ENCODE peak calls at places on chromosomes 7 and 10, in six cellular contexts. W is brain microvascular endothelial cell; R is CD8-positive, alpha-beta T cell; I is fibroblast of mammary gland; U is B cell; C is HFFc6. L is an unnamed sample.

GRCh38 chr7:15643000-15643705 is 43.3 kb downstream of the MEOX2 start:
- DNase-seq in W (no peak), R (no peak), I (no peak), U (no peak), C (no peak), L (no peak)

GRCh38 chr7:24318326-24318725 is 34.3 kb downstream of the NPY start:
- DNase-seq in W (no peak), R (no peak), I (no peak), U (peak), C (no peak), L (no peak)

GRCh38 chr10:42149027-42149700 is 489.2 kb downstream of the ZNF33B start:
- DNase-seq in W (no peak), R (no peak), I (peak), U (no peak), C (no peak), L (no peak)

GRCh38 chr10:92923416-92923815 is 75.1 kb downstream of the EXOC6 start:
- DNase-seq in W (no peak), R (no peak), I (no peak), U (no peak), C (no peak), L (no peak)

GRCh38 chr10:43348511-43349312 is 22.7 kb upstream of the FXYD4 start:
- DNase-seq in W (peak), R (peak), I (peak), U (peak), C (peak), L (peak)

GRCh38 chr7:128672927-128673517 is 930 bp downstream of the GARIN1A start:
- DNase-seq in W (no peak), R (no peak), I (peak), U (peak), C (no peak), L (no peak)

GRCh38 chr10:86227501-86228258 is 138.9 kb downstream of the GRID1 start:
- DNase-seq in W (no peak), R (no peak), I (no peak), U (no peak), C (no peak), L (no peak)

GRCh38 chr7:98911936-98912335 is 33.6 kb downstream of the TRRAP start:
- DNase-seq in W (no peak), R (no peak), I (no peak), U (no peak), C (no peak), L (no peak)

GRCh38 chr10:21042536-21042935 is 145.4 kb upstream of the NEBL start:
- DNase-seq in W (no peak), R (no peak), I (no peak), U (no peak), C (no peak), L (no peak)

GRCh38 chr7:23205861-23206510 is 24.1 kb downstream of the NUP42 start:
- DNase-seq in W (peak), R (no peak), I (no peak), U (peak), C (no peak), L (no peak)

GRCh38 chr7:128931186-128931798 is 6.4 kb upstream of the IRF5 start:
- DNase-seq in W (no peak), R (no peak), I (no peak), U (no peak), C (no peak), L (no peak)

GRCh38 chr7:152185514-152185913 is 160.0 kb downstream of the GALNT11 start:
- DNase-seq in W (no peak), R (no peak), I (no peak), U (no peak), C (no peak), L (no peak)

GRCh38 chr10:120514035-120514620 is 57.1 kb downstream of the PLPP4 start:
- DNase-seq in W (peak), R (no peak), I (peak), U (no peak), C (no peak), L (no peak)

GRCh38 chr10:94320285-94320914 is 42.3 kb downstream of the NOC3L start:
- DNase-seq in W (peak), R (peak), I (peak), U (peak), C (peak), L (no peak)

GRCh38 chr10:94310369-94310768 is 52.4 kb downstream of the NOC3L start:
- DNase-seq in W (no peak), R (no peak), I (no peak), U (no peak), C (no peak), L (no peak)

GRCh38 chr10:94315975-94316464 is 46.7 kb downstream of the NOC3L start:
- DNase-seq in W (peak), R (no peak), I (peak), U (no peak), C (peak), L (no peak)

GRCh38 chr10:94314913-94315545 is 47.7 kb downstream of the NOC3L start:
- DNase-seq in W (peak), R (no peak), I (peak), U (no peak), C (no peak), L (no peak)
- TF ChIP-seq CTCF in W (peak), R (no peak), I (peak), U (no peak), C (peak), L (no peak)

DNA sequence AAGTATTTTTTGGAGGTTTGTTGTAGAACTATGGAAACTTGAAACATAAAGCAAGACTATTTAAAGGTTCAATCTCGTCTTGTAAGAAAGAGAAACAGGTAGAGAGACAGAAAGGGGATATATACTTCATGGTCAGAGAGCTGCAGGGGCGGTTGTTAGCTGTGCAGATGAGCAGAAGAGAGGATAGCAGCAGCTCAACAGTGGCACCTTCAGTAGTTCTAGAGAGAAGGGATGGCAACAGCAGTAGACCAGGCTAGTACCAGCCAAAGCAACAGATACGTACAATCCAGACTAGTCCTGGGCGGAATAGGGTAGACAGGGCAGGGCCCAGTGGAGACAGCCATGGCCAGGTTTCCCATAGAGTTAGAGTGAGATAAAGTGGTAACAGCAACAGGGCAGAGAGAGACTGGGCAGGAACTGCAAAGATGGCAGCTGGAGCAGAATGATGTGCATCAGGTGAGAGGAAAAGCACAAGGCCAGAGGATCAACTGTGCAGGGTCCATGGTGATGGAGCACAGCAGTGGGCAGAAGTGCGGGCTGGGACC is 145.2 kb downstream of the FRMD4A start:
- DNase-seq in W (peak), R (no peak), I (peak), U (peak), C (peak), L (no peak)
- TF ChIP-seq CTCF in W (peak), R (no peak), I (no peak), U (no peak), C (no peak), L (no peak)

DNA sequence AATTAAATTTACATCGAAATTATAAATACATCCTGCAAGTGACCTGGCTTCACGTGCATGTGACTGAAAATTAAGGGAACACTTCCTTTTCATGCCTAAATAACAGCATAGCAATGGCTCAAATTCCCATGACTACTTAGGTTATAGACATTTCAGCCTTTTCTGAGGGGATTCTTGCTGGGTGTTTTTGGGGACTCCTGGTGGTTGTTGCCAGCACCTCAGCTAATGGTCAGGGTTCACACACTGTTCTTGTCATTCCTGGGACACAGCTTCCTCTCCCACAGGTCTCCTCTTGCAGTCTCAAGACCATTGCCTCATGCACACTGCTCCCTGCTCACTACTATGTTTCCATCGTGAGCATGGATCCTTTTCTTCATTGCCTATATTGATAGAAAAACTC is 148.9 kb upstream of the GLI3 start:
- DNase-seq in W (no peak), R (no peak), I (no peak), U (no peak), C (no peak), L (no peak)
- TF ChIP-seq CTCF in W (peak), R (no peak), I (peak), U (no peak), C (peak), L (no peak)

GRCh38 chr7:26620352-26620751 is 244.0 kb downstream of the SKAP2 start:
- DNase-seq in W (no peak), R (no peak), I (peak), U (no peak), C (no peak), L (no peak)
- TF ChIP-seq CTCF in W (no peak), R (no peak), I (no peak), U (no peak), C (no peak), L (peak)

L was measured in D721Med.